ENCODE peak calls at places on chromosomes 2 and 18, in five cellular contexts. L, Y, V, U and C are unnamed samples.

GRCh38 chr2:238925281-238925680 is 77.4 kb downstream of the TWIST2 start:
- DNase-seq in L (no peak), Y (no peak), V (no peak), U (no peak), C (no peak)

GRCh38 chr2:230640540-230641011 is 72.1 kb upstream of the CAB39 start:
- DNase-seq in L (no peak), Y (no peak), V (no peak), U (no peak), C (no peak)

GRCh38 chr2:14572588-14573089 is 59.9 kb upstream of the LRATD1 start:
- DNase-seq in L (no peak), Y (no peak), V (no peak), U (no peak), C (no peak)

GRCh38 chr2:173999272-173999671 is 34.1 kb upstream of the SP3 start:
- DNase-seq in L (no peak), Y (no peak), V (no peak), U (no peak), C (no peak)

GRCh38 chr18:62505669-62506494 is 16.9 kb upstream of the ZCCHC2 start:
- DNase-seq in L (no peak), Y (no peak), V (peak), U (no peak), C (no peak)

GRCh38 chr2:128589681-128590080 is 271.0 kb upstream of the HS6ST1 start:
- DNase-seq in L (no peak), Y (no peak), V (no peak), U (no peak), C (no peak)

GRCh38 chr2:98453531-98453930 is 8.9 kb downstream of the INPP4A start:
- DNase-seq in L (no peak), Y (no peak), V (no peak), U (no peak), C (no peak)

GRCh38 chr2:103638978-103639377 is 877.1 kb downstream of the TMEM182 start:
- DNase-seq in L (no peak), Y (no peak), V (no peak), U (no peak), C (no peak)

GRCh38 chr18:9081940-9082339 is 20.6 kb upstream of the NDUFV2 start:
- DNase-seq in L (no peak), Y (no peak), V (no peak), U (no peak), C (no peak)

GRCh38 chr2:118032169-118033013 is 18.5 kb upstream of the CCDC93 start:
- DNase-seq in L (peak), Y (no peak), V (no peak), U (peak), C (peak)

GRCh38 chr2:109436635-109437225 is 177.0 kb downstream of the SEPTIN10 start:
- DNase-seq in L (no peak), Y (no peak), V (no peak), U (no peak), C (no peak)

GRCh38 chr2:85166021-85166420 is 32.8 kb downstream of the TCF7L1 start:
- DNase-seq in L (no peak), Y (no peak), V (no peak), U (no peak), C (no peak)

GRCh38 chr2:109427661-109428091 is 186.1 kb downstream of the SEPTIN10 start:
- DNase-seq in L (no peak), Y (no peak), V (no peak), U (no peak), C (no peak)

GRCh38 chr2:63249146-63249545 is 198.5 kb downstream of the OTX1 start:
- DNase-seq in L (no peak), Y (no peak), V (no peak), U (no peak), C (no peak)

GRCh38 chr2:85769236-85769986 is 15.6 kb downstream of the ATOH8 start:
- DNase-seq in L (no peak), Y (no peak), V (no peak), U (peak), C (peak)

GRCh38 chr2:126774761-126775160 is 118.8 kb downstream of the GYPC start:
- DNase-seq in L (no peak), Y (no peak), V (no peak), U (no peak), C (no peak)

GRCh38 chr18:5895886-5896740 is 791 bp upstream of the TMEM200C start:
- DNase-seq in L (no peak), Y (no peak), V (no peak), U (no peak), C (peak)

GRCh38 chr2:154556607-154557006 is 141.9 kb upstream of the KCNJ3 start:
- DNase-seq in L (no peak), Y (no peak), V (no peak), U (no peak), C (no peak)

GRCh38 chr18:76338619-76339245 is 156.3 kb downstream of the ZNF516 start:
- DNase-seq in L (no peak), Y (no peak), V (no peak), U (no peak), C (no peak)

GRCh38 chr2:205706769-205707375 is 24.6 kb downstream of the NRP2 start:
- DNase-seq in L (no peak), Y (no peak), V (peak), U (no peak), C (no peak)

GRCh38 chr2:164504253-164504652 is 117.0 kb downstream of the GRB14 start:
- DNase-seq in L (no peak), Y (no peak), V (no peak), U (peak), C (no peak)

GRCh38 chr2:126860395-126860794 is 38.3 kb upstream of the TEX51 start:
- DNase-seq in L (no peak), Y (no peak), V (no peak), U (no peak), C (no peak)

GRCh38 chr18:9380571-9381390 is 46.2 kb downstream of the TWSG1 start:
- DNase-seq in L (no peak), Y (no peak), V (no peak), U (no peak), C (no peak)

GRCh38 chr2:106561803-106562202 is 74.6 kb downstream of the CD8B2 start:
- DNase-seq in L (no peak), Y (no peak), V (no peak), U (no peak), C (no peak)

GRCh38 chr2:239496700-239497099 is 95.9 kb upstream of the HDAC4 start:
- DNase-seq in L (peak), Y (peak), V (no peak), U (no peak), C (no peak)

GRCh38 chr2:191656389-191656788 is 21.5 kb upstream of the NABP1 start:
- DNase-seq in L (no peak), Y (no peak), V (no peak), U (no peak), C (no peak)

GRCh38 chr18:48868468-48869466 is 82.0 kb downstream of the SMAD7 start:
- DNase-seq in L (no peak), Y (no peak), V (peak), U (peak), C (no peak)

GRCh38 chr2:226661789-226662545 is 137.7 kb downstream of the IRS1 start:
- DNase-seq in L (peak), Y (peak), V (no peak), U (no peak), C (no peak)

GRCh38 chr2:132884692-132885091 is 214.7 kb upstream of the LYPD1 start:
- DNase-seq in L (no peak), Y (no peak), V (no peak), U (no peak), C (no peak)

GRCh38 chr2:164928101-164928673 is 27.1 kb downstream of the SLC38A11 start:
- DNase-seq in L (no peak), Y (no peak), V (no peak), U (no peak), C (no peak)

GRCh38 chr18:63844254-63844653 is 43.3 kb upstream of the SERPINB2 start:
- DNase-seq in L (peak), Y (peak), V (no peak), U (no peak), C (no peak)

GRCh38 chr2:123468071-123468470 is 557.0 kb upstream of the CNTNAP5 start:
- DNase-seq in L (no peak), Y (no peak), V (no peak), U (no peak), C (no peak)

GRCh38 chr2:128637481-128638155 is 318.9 kb upstream of the HS6ST1 start:
- DNase-seq in L (no peak), Y (no peak), V (no peak), U (no peak), C (no peak)

GRCh38 chr2:106956879-106957278 is 70.9 kb upstream of the ST6GAL2 start:
- DNase-seq in L (no peak), Y (no peak), V (no peak), U (no peak), C (peak)

GRCh38 chr2:64609229-64609994 is 44.3 kb downstream of the SERTAD2 start:
- DNase-seq in L (peak), Y (no peak), V (no peak), U (no peak), C (peak)

GRCh38 chr2:47632754-47633153 is 150.2 kb upstream of the MSH6 start:
- DNase-seq in L (no peak), Y (no peak), V (no peak), U (no peak), C (no peak)

GRCh38 chr2:47631840-47632398 is 151.0 kb upstream of the MSH6 start:
- DNase-seq in L (no peak), Y (peak), V (no peak), U (no peak), C (no peak)

GRCh38 chr2:47626664-47627063 is 156.3 kb upstream of the MSH6 start:
- DNase-seq in L (no peak), Y (no peak), V (no peak), U (no peak), C (no peak)

GRCh38 chr2:47631306-47631705 is 151.6 kb upstream of the MSH6 start:
- DNase-seq in L (no peak), Y (no peak), V (no peak), U (no peak), C (no peak)

DNA sequence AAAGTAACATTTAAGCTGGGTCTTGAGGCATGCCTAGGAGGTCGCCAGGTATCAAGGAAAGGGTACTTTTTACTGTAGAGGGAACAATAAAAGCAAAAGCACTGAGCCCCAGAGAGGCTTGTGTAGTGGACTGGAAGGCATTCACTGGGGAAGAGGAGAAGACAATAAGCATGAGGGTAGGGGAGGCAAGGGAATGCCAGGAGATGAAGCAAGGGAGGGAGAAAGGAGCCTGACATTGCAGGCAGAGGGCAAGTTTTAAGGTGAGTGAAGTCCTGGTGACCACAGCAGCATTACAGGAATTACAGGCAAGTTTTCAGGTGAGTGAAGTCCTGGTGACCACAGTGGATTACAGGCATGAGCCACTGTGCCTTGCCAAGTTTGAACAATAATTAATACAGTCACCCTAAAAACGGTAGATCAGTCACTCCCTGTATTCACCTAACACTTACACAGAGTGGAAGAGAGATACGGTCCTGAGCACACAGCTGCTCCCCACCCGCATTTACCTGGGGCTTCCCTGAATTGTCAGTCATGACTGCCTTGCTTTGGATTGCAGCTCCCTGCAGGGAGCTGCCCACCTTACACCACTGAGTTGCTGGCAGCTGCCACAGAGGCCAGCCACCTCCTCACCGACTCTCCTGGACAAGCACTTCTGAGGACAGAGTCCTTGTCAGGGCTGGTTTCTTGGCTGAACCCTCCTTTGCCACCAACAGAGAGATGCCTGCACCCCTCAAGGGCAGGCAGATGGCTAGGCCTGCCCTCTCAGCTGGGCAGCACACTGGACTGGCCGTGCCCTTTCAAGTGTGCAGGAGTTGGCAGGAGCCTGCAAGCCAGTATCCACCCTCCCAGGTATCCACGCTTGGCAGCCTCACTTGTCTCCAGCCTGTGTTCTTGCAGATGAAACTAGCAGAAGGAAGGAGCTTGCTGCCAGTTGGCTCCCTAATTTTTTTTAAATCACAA is 153.2 kb upstream of the MSH6 start:
- DNase-seq in L (no peak), Y (no peak), V (no peak), U (no peak), C (no peak)
- TF ChIP-seq ZBTB33 in L (no peak), Y (no peak), V (no peak), U (no peak), C (no peak)

GRCh38 chr2:45169339-45170190 is 160.3 kb upstream of the SIX2 start:
- DNase-seq in L (no peak), Y (no peak), V (no peak), U (no peak), C (peak)
- TF ChIP-seq ZBTB33 in L (no peak), Y (no peak), V (no peak), U (no peak), C (no peak)

DNA sequence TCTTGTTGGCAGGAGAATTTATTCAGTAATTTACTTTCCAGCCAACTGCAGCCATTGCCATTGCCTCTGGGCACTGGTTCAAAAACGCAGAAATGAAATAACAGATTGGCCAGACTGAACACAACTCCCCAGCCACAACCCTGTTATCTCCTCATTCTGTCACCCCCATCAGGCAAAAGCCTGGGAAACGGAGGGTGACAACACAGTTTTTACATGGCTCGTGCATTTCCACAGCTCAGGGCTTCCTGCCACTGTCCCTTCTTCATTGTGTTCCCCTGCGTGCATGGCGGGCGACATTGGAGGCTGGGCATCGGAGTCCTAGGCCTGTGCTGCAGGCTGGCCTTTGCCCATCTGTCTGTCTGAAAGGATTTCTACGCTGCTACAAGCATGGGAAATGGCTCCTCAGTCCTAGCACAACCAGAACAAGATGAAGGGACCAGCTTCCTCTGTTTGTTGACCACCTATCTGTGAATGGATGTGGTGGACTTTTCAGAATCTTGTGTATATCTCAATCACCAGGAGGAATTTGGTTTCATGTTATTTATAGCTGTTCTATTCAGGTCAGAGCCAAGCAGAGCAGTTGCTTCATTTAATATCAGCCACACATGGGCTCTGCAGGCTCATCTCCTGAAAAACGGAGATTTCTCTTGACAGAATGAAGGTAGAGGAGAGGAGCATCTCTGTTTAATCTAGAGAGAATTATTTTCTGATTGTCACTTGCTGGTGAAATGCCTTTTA is 107.0 kb downstream of the MGAT5 start:
- DNase-seq in L (no peak), Y (no peak), V (no peak), U (no peak), C (peak)
- TF ChIP-seq ZBTB33 in L (no peak), Y (no peak), V (no peak), U (no peak), C (no peak)

GRCh38 chr18:54641734-54642133 is 50.7 kb downstream of the DYNAP start:
- DNase-seq in L (no peak), Y (no peak), V (no peak), U (no peak), C (no peak)

DNA sequence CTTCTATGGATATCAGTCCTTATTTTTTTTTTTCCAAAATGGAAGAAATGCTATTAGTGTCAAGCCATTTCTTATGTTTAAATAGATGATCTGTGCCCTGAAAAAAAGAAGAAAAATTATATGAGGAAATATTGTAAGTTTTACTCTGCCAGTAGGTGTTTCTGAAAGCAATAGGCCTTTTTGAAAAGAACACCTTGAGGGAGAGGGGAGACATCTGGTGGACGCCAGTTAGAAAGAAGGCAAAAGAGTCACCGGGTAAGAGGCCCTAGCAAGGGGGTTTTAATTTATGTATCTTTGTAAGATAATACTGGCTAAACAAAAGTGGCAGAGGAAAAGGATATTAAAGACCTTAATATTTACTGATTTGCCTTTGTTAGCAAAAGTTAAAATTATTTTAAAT is 56.1 kb downstream of the DYNAP start:
- DNase-seq in L (peak), Y (peak), V (no peak), U (peak), C (peak)
- TF ChIP-seq ZBTB33 in L (no peak), Y (no peak), V (no peak), U (no peak), C (no peak)

GRCh38 chr2:167490394-167490793 is 602.1 kb downstream of the XIRP2 start:
- DNase-seq in L (no peak), Y (no peak), V (no peak), U (no peak), C (no peak)

GRCh38 chr2:167491788-167492187 is 603.5 kb downstream of the XIRP2 start:
- DNase-seq in L (no peak), Y (no peak), V (no peak), U (no peak), C (no peak)

GRCh38 chr2:167487728-167488127 is 599.4 kb downstream of the XIRP2 start:
- DNase-seq in L (no peak), Y (no peak), V (no peak), U (no peak), C (no peak)

GRCh38 chr2:167492486-167492885 is 604.2 kb downstream of the XIRP2 start:
- DNase-seq in L (no peak), Y (no peak), V (no peak), U (no peak), C (no peak)

GRCh38 chr2:167489307-167489706 is 601.0 kb downstream of the XIRP2 start:
- DNase-seq in L (no peak), Y (no peak), V (no peak), U (no peak), C (no peak)
- TF ChIP-seq ZBTB33 in L (no peak), Y (no peak), V (no peak), U (no peak), C (no peak)

GRCh38 chr2:241797441-241798080 is 11.4 kb upstream of the NEU4 start:
- DNase-seq in L (no peak), Y (no peak), V (no peak), U (no peak), C (peak)
- TF ChIP-seq ZBTB33 in L (no peak), Y (no peak), V (no peak), U (no peak), C (no peak)

GRCh38 chr2:39265315-39265714 is 21.5 kb upstream of the CDKL4 start:
- DNase-seq in L (no peak), Y (no peak), V (no peak), U (no peak), C (no peak)

GRCh38 chr2:39264733-39265132 is 21.0 kb upstream of the CDKL4 start:
- DNase-seq in L (no peak), Y (no peak), V (no peak), U (no peak), C (no peak)

GRCh38 chr2:39256040-39256439 is 12.3 kb upstream of the CDKL4 start:
- DNase-seq in L (no peak), Y (no peak), V (no peak), U (no peak), C (no peak)

DNA sequence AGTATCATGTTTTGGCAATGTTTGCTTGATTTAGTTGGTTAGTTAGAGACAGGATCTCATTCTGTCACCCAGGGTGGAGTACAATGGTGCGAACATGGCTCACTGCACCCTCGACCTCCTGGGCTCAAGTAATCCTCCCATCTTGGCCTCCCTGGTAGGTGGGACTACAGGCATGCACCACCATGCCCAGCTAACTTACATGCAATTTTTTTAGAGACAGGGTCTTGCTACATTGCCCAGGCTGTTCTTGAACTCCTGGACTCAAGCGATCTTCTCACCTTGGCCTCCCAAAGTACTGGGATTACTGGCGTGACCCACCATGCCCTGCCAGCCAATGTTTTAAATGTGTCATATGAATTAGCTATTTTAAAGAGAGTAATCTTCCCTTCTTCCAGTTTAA is 16.3 kb upstream of the CDKL4 start:
- DNase-seq in L (no peak), Y (no peak), V (no peak), U (no peak), C (no peak)
- TF ChIP-seq ZBTB33 in L (no peak), Y (no peak), V (no peak), U (no peak), C (no peak)